ENCODE peak calls at places on chromosomes 7 and 10, in ten cellular contexts. W is psoas muscle; V is uterus; E is CD8-positive, alpha-beta memory T cell; M is IMR-90; Z is HCT116; B is body of pancreas; F is GM23248; U is astrocyte; G is aorta. K is an unnamed sample. For H3K4me1 and H3K27me3, the result is how much of the 10 kb centered on the place peaks cover.

GRCh38 chr10:114525368-114525949 is 121.2 kb upstream of the AFAP1L2 start:
- DNase-seq in V (no peak), U (peak), F (no peak), W (no peak), Z (no peak), E (no peak), M (no peak), B (no peak), G (no peak), K (no peak)

GRCh38 chr7:140841316-140841715 is 83.4 kb downstream of the BRAF start:
- DNase-seq in G (no peak), E (no peak), W (no peak), M (peak), Z (no peak), V (no peak), B (no peak), F (no peak), U (no peak), K (no peak)

GRCh38 chr10:52484426-52485065 is 170.5 kb downstream of the DKK1 start:
- DNase-seq in Z (no peak), E (no peak), B (no peak), W (no peak), F (peak), V (no peak), G (no peak), M (no peak), U (no peak), K (no peak)

GRCh38 chr7:99447943-99448342 is 9.2 kb downstream of the CPSF4 start:
- DNase-seq in B (peak), V (no peak), G (no peak), E (no peak), U (no peak), M (no peak), F (no peak), Z (no peak), W (no peak), K (no peak)

GRCh38 chr10:6737080-6737641 is 157.1 kb upstream of the PRKCQ start:
- DNase-seq in G (no peak), E (no peak), U (peak), F (peak), Z (peak), B (no peak), V (no peak), W (peak), M (peak), K (no peak)

GRCh38 chr7:70779321-70779720 is 352.6 kb upstream of the GALNT17 start:
- DNase-seq in U (no peak), M (no peak), B (no peak), F (no peak), E (no peak), Z (no peak), W (no peak), V (no peak), G (no peak), K (no peak)

GRCh38 chr7:77393261-77393660 is 22.9 kb downstream of the GSAP start:
- DNase-seq in W (no peak), B (no peak), Z (peak), G (no peak), F (peak), E (no peak), U (no peak), M (peak), V (no peak), K (no peak)

GRCh38 chr7:77687100-77687746 is 9.0 kb upstream of the RSBN1L start:
- DNase-seq in M (peak), V (no peak), G (no peak), F (peak), U (peak), Z (no peak), E (no peak), B (no peak), W (no peak), K (no peak)

GRCh38 chr7:94620703-94621118 is 35.2 kb downstream of the SGCE start:
- DNase-seq in W (peak), B (peak), V (peak), G (peak), U (peak), E (no peak), M (peak), Z (peak), F (peak), K (no peak)

GRCh38 chr7:102040569-102040968 is 223.1 kb downstream of the CUX1 start:
- DNase-seq in B (no peak), V (no peak), M (no peak), U (no peak), Z (no peak), G (no peak), E (no peak), W (no peak), F (no peak), K (no peak)

GRCh38 chr10:122311051-122311410 is 39.9 kb downstream of the BTBD16 start:
- DNase-seq in F (no peak), V (no peak), G (no peak), Z (no peak), U (no peak), B (no peak), W (no peak), E (no peak), M (no peak), K (no peak)
- H3K4me1 ChIP-seq in F (under half), V (under half), G (under half), Z (under half), U (under half), B (half or more), W (under half), E (under half), M (under half), K (under half)

GRCh38 chr7:135757719-135758411 is 9.3 kb upstream of the FAM180A start:
- DNase-seq in E (no peak), U (peak), V (peak), G (peak), B (no peak), Z (no peak), M (peak), W (peak), F (peak), K (no peak)

GRCh38 chr7:135756191-135756590 is 7.6 kb upstream of the FAM180A start:
- DNase-seq in E (no peak), U (no peak), W (no peak), G (no peak), V (no peak), F (no peak), M (no peak), B (no peak), Z (no peak), K (no peak)

GRCh38 chr7:135755351-135755753 is 6.7 kb upstream of the FAM180A start:
- DNase-seq in G (peak), V (peak), Z (no peak), B (peak), U (no peak), M (no peak), W (peak), E (no peak), F (no peak), K (no peak)

GRCh38 chr7:135758531-135758932 is 9.9 kb upstream of the FAM180A start:
- DNase-seq in E (no peak), B (peak), F (peak), W (peak), Z (no peak), V (no peak), M (peak), U (peak), G (peak), K (no peak)

GRCh38 chr7:135753616-135754413 is 5.2 kb upstream of the FAM180A start:
- DNase-seq in B (no peak), Z (no peak), E (no peak), F (no peak), G (no peak), V (no peak), M (no peak), U (no peak), W (no peak), K (no peak)
- H3K27ac ChIP-seq in B (no peak), Z (no peak), E (no peak), F (no peak), G (no peak), V (no peak), M (no peak), U (no peak), W (no peak), K (no peak)

GRCh38 chr10:57624856-57625592 is 642.7 kb downstream of the IPMK start:
- DNase-seq in W (no peak), U (no peak), F (no peak), B (no peak), V (no peak), E (no peak), Z (no peak), G (no peak), M (no peak), K (no peak)
- H3K27me3 ChIP-seq in W (under half), U (under half), F (under half), B (under half), V (under half), E (under half), Z (under half), G (under half), M (under half), K (under half)

GRCh38 chr7:108285018-108285368 is 154.8 kb upstream of the LAMB4 start:
- DNase-seq in M (no peak), Z (no peak), U (no peak), W (no peak), E (no peak), B (no peak), F (no peak), G (no peak), V (no peak), K (no peak)

GRCh38 chr7:108290344-108291134 is 160.4 kb upstream of the LAMB4 start:
- DNase-seq in G (no peak), B (no peak), M (no peak), W (no peak), Z (no peak), E (no peak), U (no peak), F (no peak), V (no peak), K (no peak)

GRCh38 chr7:108289852-108290251 is 159.7 kb upstream of the LAMB4 start:
- DNase-seq in Z (no peak), W (no peak), B (no peak), U (no peak), M (no peak), F (no peak), G (no peak), V (no peak), E (no peak), K (no peak)

GRCh38 chr7:108286290-108286904 is 156.2 kb upstream of the LAMB4 start:
- DNase-seq in U (no peak), F (no peak), M (no peak), V (no peak), G (no peak), E (no peak), W (no peak), B (no peak), Z (no peak), K (no peak)

GRCh38 chr7:108287857-108288256 is 157.7 kb upstream of the LAMB4 start:
- DNase-seq in E (no peak), M (no peak), F (no peak), W (no peak), V (no peak), B (no peak), G (no peak), Z (no peak), U (no peak), K (no peak)
- H3K4me1 ChIP-seq in E (under half), M (under half), F (under half), W (under half), V (under half), B (under half), G (under half), Z (under half), U (under half), K (under half)

GRCh38 chr7:41401833-41402232 is 301.1 kb downstream of the INHBA start:
- DNase-seq in U (no peak), G (no peak), F (no peak), E (no peak), W (no peak), Z (no peak), B (no peak), V (no peak), M (no peak), K (no peak)
- H3K27ac ChIP-seq in U (no peak), G (no peak), F (no peak), E (no peak), W (no peak), Z (no peak), B (no peak), V (no peak), M (no peak), K (no peak)

DNA sequence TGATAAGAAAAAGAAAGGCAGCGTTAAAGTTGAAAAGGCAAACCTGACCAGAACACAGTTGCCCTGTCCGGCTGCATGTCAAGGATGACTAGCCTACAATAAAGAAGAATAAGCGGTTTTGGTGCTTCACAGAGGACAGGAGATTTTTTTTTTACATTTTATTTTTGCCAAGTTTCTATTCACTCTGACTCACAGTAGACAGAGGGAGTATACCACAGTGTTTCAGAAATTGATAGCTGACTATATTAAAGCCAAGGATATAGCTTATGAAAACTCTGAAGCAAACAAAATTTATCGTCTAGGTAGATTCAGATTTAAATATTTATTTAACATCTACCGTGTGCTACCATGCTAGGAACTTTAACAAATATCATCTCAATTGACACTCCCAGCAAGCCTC is 16.9 kb upstream of the POLR1F start:
- DNase-seq in F (no peak), Z (no peak), U (no peak), G (no peak), W (no peak), M (no peak), E (no peak), B (no peak), V (no peak), K (no peak)
- H3K27me3 ChIP-seq in F (under half), Z (under half), U (under half), G (under half), W (under half), M (under half), E (under half), B (under half), V (under half), K (under half)

DNA sequence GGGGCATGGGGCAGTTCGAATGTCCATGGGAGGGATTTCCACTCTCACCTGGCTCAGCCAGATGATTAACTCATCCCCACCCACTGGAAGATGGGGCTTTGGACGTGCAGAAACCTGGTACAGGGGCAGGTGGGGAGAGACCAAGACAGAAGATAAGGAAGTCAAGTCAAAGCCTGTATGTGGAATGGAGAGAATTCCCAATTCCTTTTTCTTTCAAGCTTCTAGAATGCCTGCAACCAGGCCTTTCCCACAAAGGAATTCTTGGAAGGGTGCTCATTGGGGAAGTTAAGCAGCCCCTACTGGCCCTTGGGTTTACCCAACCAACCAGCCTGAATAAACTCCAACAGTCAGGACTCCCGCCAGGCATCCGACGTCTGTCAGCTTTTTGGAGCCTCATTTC is 39.1 kb downstream of the CCM2 start:
- DNase-seq in V (no peak), M (no peak), U (no peak), Z (no peak), E (no peak), F (no peak), B (no peak), W (no peak), G (no peak), K (no peak)
- H3K4me1 ChIP-seq in V (under half), M (under half), U (under half), Z (under half), E (under half), F (under half), B (under half), W (under half), G (under half), K (under half)

GRCh38 chr10:49139866-49140195 is 6.0 kb upstream of the FAM170B start:
- DNase-seq in W (no peak), M (peak), Z (peak), V (no peak), G (no peak), F (peak), E (no peak), B (no peak), U (peak), K (no peak)
- H3K27ac ChIP-seq in W (peak), M (peak), Z (no peak), V (peak), G (no peak), F (peak), E (no peak), B (no peak), U (peak), K (peak)

K was measured in esophagus muscularis mucosa.